ENCODE peak calls at places on chromosomes 3 and 15, in four cellular contexts. L is PC-9, V is fibroblast of lung, Q is upper lobe of left lung. Z is an unnamed sample. For H3K4me1, the result is how much of the 10 kb centered on the place peaks cover.

GRCh38 chr3:97257942-97258341 is 443.5 kb downstream of the EPHA6 start:
- DNase-seq in Q (no peak), V (no peak), L (no peak), Z (no peak)

GRCh38 chr15:98625614-98626013 is 22.7 kb upstream of the IGF1R start:
- DNase-seq in V (no peak), Q (no peak), L (no peak), Z (no peak)

GRCh38 chr3:81500039-81500438 is 261.4 kb downstream of the GBE1 start:
- DNase-seq in Q (no peak), V (no peak), L (no peak), Z (no peak)

GRCh38 chr3:153084431-153084830 is 77.6 kb upstream of the RAP2B start:
- DNase-seq in L (no peak), Q (no peak), V (no peak), Z (no peak)

GRCh38 chr15:70528816-70529215 is 234.5 kb downstream of the UACA start:
- DNase-seq in Q (no peak), V (no peak), L (no peak), Z (peak)

GRCh38 chr15:85693277-85693676 is 101.4 kb downstream of the KLHL25 start:
- DNase-seq in Q (no peak), L (no peak), V (no peak), Z (no peak)

GRCh38 chr15:62063851-62064635 is 2.7 kb upstream of the C2CD4A start:
- DNase-seq in L (peak), V (peak), Q (peak), Z (no peak)

GRCh38 chr3:94115482-94115881 is 52.6 kb downstream of the NSUN3 start:
- DNase-seq in V (peak), L (peak), Q (no peak), Z (no peak)

GRCh38 chr3:150062492-150062891 is 91.8 kb upstream of the PFN2 start:
- DNase-seq in L (no peak), Q (no peak), V (peak), Z (no peak)

GRCh38 chr3:18097989-18098388 is 327.1 kb downstream of the SATB1 start:
- DNase-seq in L (no peak), Q (no peak), V (no peak), Z (no peak)

GRCh38 chr15:80988148-80988796 is 1.3 kb downstream of the MESD start:
- DNase-seq in V (peak), L (no peak), Q (no peak), Z (no peak)

GRCh38 chr3:64133272-64133671 is 92.0 kb downstream of the PRICKLE2 start:
- DNase-seq in L (no peak), V (no peak), Q (no peak), Z (no peak)

GRCh38 chr3:157061271-157061670 is 98.7 kb downstream of the CCNL1 start:
- DNase-seq in L (no peak), V (no peak), Q (no peak), Z (no peak)

GRCh38 chr3:190504354-190505125 is 9.3 kb upstream of the IL1RAP start:
- DNase-seq in L (no peak), Q (no peak), V (peak), Z (no peak)

GRCh38 chr3:22887664-22888291 is 315.3 kb upstream of the UBE2E2 start:
- DNase-seq in Q (no peak), V (peak), L (peak), Z (no peak)

GRCh38 chr3:141303481-141304223 is 64.7 kb upstream of the ZBTB38 start:
- DNase-seq in L (peak), Q (no peak), V (peak), Z (peak)

GRCh38 chr3:156448300-156448699 is 106.6 kb downstream of the SSR3 start:
- DNase-seq in V (peak), L (no peak), Q (no peak), Z (peak)

GRCh38 chr3:109081746-109082510 is 36.0 kb downstream of the MORC1 start:
- DNase-seq in V (peak), L (peak), Q (peak), Z (peak)

GRCh38 chr3:187770224-187770623 is 25.0 kb upstream of the BCL6 start:
- DNase-seq in Q (no peak), V (no peak), L (no peak), Z (no peak)

GRCh38 chr3:187769771-187770170 is 24.5 kb upstream of the BCL6 start:
- DNase-seq in V (no peak), Q (no peak), L (no peak), Z (no peak)

GRCh38 chr3:187773963-187774789 is 28.9 kb upstream of the BCL6 start:
- DNase-seq in V (no peak), Q (peak), L (no peak), Z (no peak)

GRCh38 chr3:187775549-187775948 is 30.3 kb upstream of the BCL6 start:
- DNase-seq in Q (no peak), L (no peak), V (no peak), Z (no peak)

GRCh38 chr3:187773233-187773962 is 28.1 kb upstream of the BCL6 start:
- DNase-seq in L (no peak), Q (no peak), V (no peak), Z (no peak)
- H3K27ac ChIP-seq in L (no peak), Q (peak), V (no peak), Z (no peak)

GRCh38 chr3:198106265-198106664 is 146.2 kb downstream of the LMLN start:
- DNase-seq in L (no peak), Q (no peak), V (no peak), Z (no peak)
- H3K4me3 ChIP-seq in L (no peak), Q (no peak), V (no peak), Z (no peak)

DNA sequence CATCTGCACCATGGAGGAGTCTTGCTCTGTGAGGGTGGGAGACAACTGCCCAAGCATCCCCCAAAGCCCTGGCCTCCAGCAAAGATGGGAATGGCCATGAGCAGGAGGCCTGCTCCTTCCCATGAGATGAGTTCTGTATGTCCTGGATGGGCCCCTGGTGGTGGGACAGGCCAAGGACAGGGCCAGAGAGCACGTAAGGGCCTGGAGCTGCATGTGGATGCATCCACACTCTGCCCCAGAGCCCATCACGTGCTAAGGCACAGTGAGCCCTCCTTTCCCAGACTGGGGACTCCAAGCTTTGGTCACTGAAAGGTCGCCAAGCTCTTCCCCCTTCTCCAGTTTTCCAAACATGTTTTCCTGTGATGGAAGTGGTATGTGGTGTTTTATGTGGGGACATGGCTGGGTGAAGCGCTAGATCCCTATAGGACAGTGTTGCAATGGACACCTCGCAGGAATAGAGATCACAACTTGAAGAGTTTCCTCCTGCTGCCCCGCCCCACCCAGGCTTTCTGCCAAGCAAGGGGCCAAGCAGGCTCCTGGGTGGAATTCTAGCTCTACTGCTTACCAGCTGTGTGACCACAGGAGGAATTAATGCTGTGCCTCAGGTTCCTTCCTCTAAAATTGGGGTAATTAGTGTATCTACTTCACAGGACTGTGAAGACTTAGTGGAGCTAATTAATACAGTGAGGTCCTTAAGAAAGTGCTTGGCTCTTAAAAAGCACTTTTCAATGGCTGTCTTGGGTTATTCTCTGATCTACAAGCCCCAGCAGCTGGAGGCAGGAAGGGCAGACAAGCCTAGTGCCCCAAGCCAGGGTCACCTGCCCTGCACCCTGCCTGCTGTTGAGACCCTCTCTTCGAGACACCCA is 106.4 kb upstream of the RPL32 start:
- DNase-seq in Q (peak), V (peak), L (peak), Z (no peak)
- H3K4me1 ChIP-seq in Q (under half), V (under half), L (under half), Z (under half)

DNA sequence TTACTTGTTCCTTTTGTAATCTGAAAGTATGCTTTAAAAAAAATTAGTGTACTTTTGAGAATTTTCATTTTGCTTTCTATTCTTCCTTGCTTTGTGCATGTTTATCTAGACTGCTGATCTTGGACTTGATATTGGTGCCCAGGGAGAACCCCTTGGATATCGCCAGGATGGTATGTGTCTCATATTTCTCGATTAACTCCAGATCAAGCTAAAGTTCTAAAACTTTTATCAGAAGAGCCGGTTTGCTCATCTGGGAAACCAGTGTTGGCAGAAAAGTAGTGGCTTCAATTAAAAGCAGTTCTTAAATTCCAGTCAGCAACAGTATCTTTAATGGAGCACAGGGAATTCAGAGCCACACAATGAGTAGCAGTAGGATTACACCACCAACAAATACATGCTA is 38.6 kb downstream of the CTNNB1 start:
- DNase-seq in Q (no peak), L (no peak), V (no peak), Z (no peak)
- H3K27ac ChIP-seq in Q (no peak), L (peak), V (no peak), Z (no peak)

DNA sequence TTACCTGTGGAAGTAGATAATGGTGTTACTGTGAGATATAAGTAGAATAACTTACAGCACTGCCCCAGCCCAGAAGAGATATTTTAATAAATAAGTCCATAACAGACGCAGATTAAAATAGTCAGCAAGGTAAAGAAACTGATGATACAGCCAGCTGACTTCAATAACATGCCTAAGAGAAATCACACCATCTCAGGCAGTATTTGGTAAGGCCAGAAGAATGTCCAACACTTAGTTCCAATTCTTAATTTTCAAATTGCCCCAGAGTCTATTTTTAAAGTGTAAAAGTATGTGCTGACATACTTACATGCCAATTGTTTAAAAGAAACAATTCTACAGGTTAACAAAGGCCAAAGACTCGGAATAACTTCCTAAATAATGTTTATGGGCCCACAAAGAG is 1.6 kb downstream of the GNB4 start:
- DNase-seq in L (no peak), Q (no peak), V (peak), Z (peak)
- H3K4me3 ChIP-seq in L (no peak), Q (peak), V (peak), Z (peak)

GRCh38 chr3:71075481-71075880 is 508.0 kb downstream of the FOXP1 start:
- DNase-seq in L (no peak), V (peak), Q (no peak), Z (no peak)

GRCh38 chr3:71078723-71079525 is 504.6 kb downstream of the FOXP1 start:
- DNase-seq in V (no peak), Q (no peak), L (no peak), Z (no peak)

GRCh38 chr3:71078199-71078598 is 505.3 kb downstream of the FOXP1 start:
- DNase-seq in Q (no peak), V (no peak), L (no peak), Z (no peak)

GRCh38 chr3:71076361-71076997 is 507.0 kb downstream of the FOXP1 start:
- DNase-seq in Q (no peak), L (no peak), V (peak), Z (no peak)

GRCh38 chr3:71077070-71077469 is 506.5 kb downstream of the FOXP1 start:
- DNase-seq in V (no peak), Q (no peak), L (no peak), Z (no peak)
- H3K4me1 ChIP-seq in V (under half), Q (under half), L (under half), Z (under half)

GRCh38 chr15:57296473-57297162 is 79.7 kb upstream of the CGNL1 start:
- DNase-seq in L (no peak), Q (no peak), V (no peak), Z (no peak)
- H3K27ac ChIP-seq in L (no peak), Q (no peak), V (no peak), Z (no peak)

GRCh38 chr3:185057829-185058228 is 95.0 kb downstream of the C3orf70 start:
- DNase-seq in Q (no peak), V (no peak), L (no peak), Z (no peak)
- H3K4me3 ChIP-seq in Q (no peak), V (no peak), L (no peak), Z (no peak)

GRCh38 chr3:55587476-55587875 is 100.4 kb upstream of the WNT5A start:
- DNase-seq in V (no peak), Q (no peak), L (no peak), Z (no peak)
- H3K4me1 ChIP-seq in V (under half), Q (under half), L (under half), Z (under half)

DNA sequence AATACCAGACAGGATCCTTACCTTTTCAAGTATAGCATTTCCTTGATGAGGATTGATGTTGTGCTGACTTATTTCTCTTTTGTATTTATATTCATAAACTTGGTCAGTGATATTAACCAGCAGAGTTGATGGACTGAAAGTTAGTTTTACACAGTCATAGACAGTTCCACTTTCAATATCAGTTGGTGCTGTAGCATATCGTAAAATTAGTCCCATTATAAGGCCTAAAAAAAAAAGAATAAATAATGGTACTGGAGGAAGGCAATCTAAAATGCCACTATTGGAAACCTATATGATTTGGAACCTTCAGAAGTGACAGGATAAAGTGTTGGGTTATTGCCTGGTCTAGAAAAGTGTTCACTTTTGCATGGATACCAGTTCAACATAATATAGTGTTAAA is 16.3 kb downstream of the SLC9A9 start:
- DNase-seq in Q (no peak), V (no peak), L (no peak), Z (no peak)
- H3K27ac ChIP-seq in Q (no peak), V (no peak), L (no peak), Z (no peak)